ENCODE peak calls at places on chromosomes 6 and 20, in five cellular contexts. One of them, this sample, is unnamed.

GRCh38 chr6:20403080-20403765 is 1.5 kb downstream of the E2F3 start:
- DNase-seq in NT2/D1: no peak
- DNase-seq in ovary: peak; percentile 77
- DNase-seq in adrenal gland: peak; percentile 88
- DNase-seq in heart left ventricle: peak; percentile 96
- DNase-seq in this sample: peak; percentile 88

GRCh38 chr6:11700118-11700718 is 78.4 kb downstream of the ADTRP start:
- DNase-seq in NT2/D1: no peak
- DNase-seq in ovary: no peak
- DNase-seq in adrenal gland: no peak
- DNase-seq in heart left ventricle: no peak
- DNase-seq in this sample: no peak

GRCh38 chr6:3798211-3798909 is 46.8 kb upstream of the PXDC1 start:
- DNase-seq in NT2/D1: no peak
- DNase-seq in ovary: no peak
- DNase-seq in adrenal gland: no peak
- DNase-seq in heart left ventricle: no peak
- DNase-seq in this sample: peak; percentile 55

GRCh38 chr6:37985355-37985754 is 165.8 kb downstream of the ZFAND3 start:
- DNase-seq in NT2/D1: no peak
- DNase-seq in ovary: no peak
- DNase-seq in adrenal gland: no peak
- DNase-seq in heart left ventricle: no peak
- DNase-seq in this sample: no peak

GRCh38 chr20:19885981-19886665 is 128.1 kb downstream of the RIN2 start:
- DNase-seq in NT2/D1: no peak
- DNase-seq in ovary: peak; percentile 55
- DNase-seq in adrenal gland: peak; percentile 83
- DNase-seq in heart left ventricle: peak; percentile 77
- DNase-seq in this sample: peak; percentile 35

GRCh38 chr6:6793388-6794250 is 205.1 kb downstream of the LY86 start:
- DNase-seq in NT2/D1: no peak
- DNase-seq in ovary: no peak
- DNase-seq in adrenal gland: no peak
- DNase-seq in heart left ventricle: no peak
- DNase-seq in this sample: no peak

GRCh38 chr20:38402089-38402488 is 33.0 kb downstream of the SNHG17 start:
- DNase-seq in NT2/D1: no peak
- DNase-seq in ovary: no peak
- DNase-seq in adrenal gland: no peak
- DNase-seq in heart left ventricle: no peak
- DNase-seq in this sample: no peak

GRCh38 chr6:158047120-158047518 is 65.5 kb downstream of the SYNJ2 start:
- DNase-seq in NT2/D1: no peak
- DNase-seq in ovary: no peak
- DNase-seq in adrenal gland: peak; percentile 88
- DNase-seq in heart left ventricle: peak; percentile 55
- DNase-seq in this sample: no peak

GRCh38 chr6:20211941-20212391 is 303 bp downstream of the MBOAT1 start:
- DNase-seq in NT2/D1: no peak
- DNase-seq in ovary: no peak
- DNase-seq in adrenal gland: no peak
- DNase-seq in heart left ventricle: peak; percentile 75
- DNase-seq in this sample: no peak

GRCh38 chr6:11947569-11947968 is 64.5 kb upstream of the HIVEP1 start:
- DNase-seq in NT2/D1: no peak
- DNase-seq in ovary: no peak
- DNase-seq in adrenal gland: no peak
- DNase-seq in heart left ventricle: no peak
- DNase-seq in this sample: no peak

GRCh38 chr6:33987531-33988021 is 158.3 kb downstream of the GRM4 start:
- DNase-seq in NT2/D1: no peak
- DNase-seq in ovary: no peak
- DNase-seq in adrenal gland: no peak
- DNase-seq in heart left ventricle: peak; percentile 45
- DNase-seq in this sample: no peak

GRCh38 chr20:32455171-32455900 is 97.2 kb downstream of the ASXL1 start:
- DNase-seq in NT2/D1: no peak
- DNase-seq in ovary: no peak
- DNase-seq in adrenal gland: no peak
- DNase-seq in heart left ventricle: peak; percentile 43
- DNase-seq in this sample: no peak

GRCh38 chr6:45987866-45988265 is 27.8 kb downstream of the CLIC5 start:
- DNase-seq in NT2/D1: no peak
- DNase-seq in ovary: no peak
- DNase-seq in adrenal gland: no peak
- DNase-seq in heart left ventricle: no peak
- DNase-seq in this sample: no peak

GRCh38 chr6:118580585-118581419 is 32.7 kb downstream of the PLN start:
- DNase-seq in NT2/D1: peak; percentile 40
- DNase-seq in ovary: no peak
- DNase-seq in adrenal gland: peak; percentile 66
- DNase-seq in heart left ventricle: peak; percentile 51
- DNase-seq in this sample: peak; percentile 39

GRCh38 chr6:15987569-15987968 is 141.3 kb upstream of the MYLIP start:
- DNase-seq in NT2/D1: peak; percentile 30
- DNase-seq in ovary: no peak
- DNase-seq in adrenal gland: no peak
- DNase-seq in heart left ventricle: no peak
- DNase-seq in this sample: no peak

GRCh38 chr20:730005-730404 is 38.3 kb downstream of the SLC52A3 start:
- DNase-seq in NT2/D1: no peak
- DNase-seq in ovary: no peak
- DNase-seq in adrenal gland: no peak
- DNase-seq in heart left ventricle: no peak
- DNase-seq in this sample: no peak

GRCh38 chr6:21947751-21948386 is 349.0 kb downstream of the PRL start:
- DNase-seq in NT2/D1: no peak
- DNase-seq in ovary: no peak
- DNase-seq in adrenal gland: no peak
- DNase-seq in heart left ventricle: no peak
- DNase-seq in this sample: no peak

GRCh38 chr6:125749864-125750691 is 646 bp downstream of the HEY2 start:
- DNase-seq in NT2/D1: no peak
- DNase-seq in ovary: no peak
- DNase-seq in adrenal gland: no peak
- DNase-seq in heart left ventricle: no peak
- DNase-seq in this sample: no peak

GRCh38 chr6:159973951-159974350 is 5.1 kb downstream of the IGF2R start:
- DNase-seq in NT2/D1: no peak
- DNase-seq in ovary: no peak
- DNase-seq in adrenal gland: no peak
- DNase-seq in heart left ventricle: no peak
- DNase-seq in this sample: no peak

GRCh38 chr6:12171735-12172134 is 118.4 kb upstream of the EDN1 start:
- DNase-seq in NT2/D1: no peak
- DNase-seq in ovary: no peak
- DNase-seq in adrenal gland: no peak
- DNase-seq in heart left ventricle: no peak
- DNase-seq in this sample: no peak

GRCh38 chr6:33167374-33168148 is 24.7 kb downstream of the COL11A2 start:
- DNase-seq in NT2/D1: no peak
- DNase-seq in ovary: no peak
- DNase-seq in adrenal gland: no peak
- DNase-seq in heart left ventricle: no peak
- DNase-seq in this sample: no peak

GRCh38 chr6:154012852-154013251 is 26.2 kb upstream of the OPRM1 start:
- DNase-seq in NT2/D1: no peak
- DNase-seq in ovary: no peak
- DNase-seq in adrenal gland: no peak
- DNase-seq in heart left ventricle: no peak
- DNase-seq in this sample: no peak

GRCh38 chr6:35489995-35490791 is 6.7 kb downstream of the TEAD3 start:
- DNase-seq in NT2/D1: peak; percentile 58
- DNase-seq in ovary: peak; percentile 90
- DNase-seq in adrenal gland: no peak
- DNase-seq in heart left ventricle: peak; percentile 89
- DNase-seq in this sample: no peak

GRCh38 chr20:63747622-63748355 is 8.2 kb downstream of the SLC2A4RG start:
- DNase-seq in NT2/D1: no peak
- DNase-seq in ovary: no peak
- DNase-seq in adrenal gland: peak; percentile 47
- DNase-seq in heart left ventricle: no peak
- DNase-seq in this sample: no peak

GRCh38 chr20:46562373-46563169 is 12.1 kb upstream of the OCSTAMP start:
- DNase-seq in NT2/D1: no peak
- DNase-seq in ovary: peak; percentile 75
- DNase-seq in adrenal gland: peak; percentile 73
- DNase-seq in heart left ventricle: no peak
- DNase-seq in this sample: peak; percentile 71
- H3K4me3 ChIP-seq in NT2/D1: peak overlapping the region; percentile 6
- H3K4me3 ChIP-seq in ovary: no peak overlapping the region
- H3K4me3 ChIP-seq in adrenal gland: no peak overlapping the region
- H3K4me3 ChIP-seq in heart left ventricle: no peak overlapping the region
- H3K4me3 ChIP-seq in this sample: no peak overlapping the region

DNA sequence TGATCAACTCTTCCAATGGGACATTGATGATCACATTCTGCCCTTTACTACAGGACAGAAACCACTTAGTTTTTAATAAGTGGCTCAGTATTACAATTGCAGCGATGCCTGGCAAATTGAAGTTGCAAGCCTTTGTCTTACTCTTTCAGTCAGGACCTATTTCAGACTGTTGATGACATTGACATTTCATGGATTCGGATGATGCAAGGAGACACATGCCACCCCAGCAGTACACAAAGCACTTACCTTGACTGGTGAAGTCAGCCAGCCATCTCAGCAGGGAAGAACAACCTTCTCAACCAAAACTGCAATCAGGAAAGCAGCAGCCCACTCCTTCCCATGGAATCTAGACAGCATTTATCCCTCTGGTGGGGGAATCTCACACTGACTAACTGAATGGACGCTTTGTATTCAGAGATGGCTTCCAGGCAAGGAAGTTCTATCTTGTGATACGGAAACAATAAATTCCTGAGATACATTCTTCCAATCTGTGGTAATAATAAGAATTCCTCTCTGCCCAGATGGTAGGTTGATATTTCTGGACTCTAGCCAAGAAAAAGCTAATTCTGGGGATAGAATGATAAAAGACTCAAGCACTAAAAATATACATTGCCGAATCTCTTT is 24.8 kb downstream of the NFYA start:
- DNase-seq in NT2/D1: no peak
- DNase-seq in ovary: no peak
- DNase-seq in adrenal gland: no peak
- DNase-seq in heart left ventricle: no peak
- DNase-seq in this sample: no peak
- H3K4me3 ChIP-seq in NT2/D1: no peak overlapping the region
- H3K4me3 ChIP-seq in ovary: no peak overlapping the region
- H3K4me3 ChIP-seq in adrenal gland: no peak overlapping the region
- H3K4me3 ChIP-seq in heart left ventricle: no peak overlapping the region
- H3K4me3 ChIP-seq in this sample: no peak overlapping the region

GRCh38 chr6:128515550-128516513 is 4.6 kb downstream of the PTPRK start:
- DNase-seq in NT2/D1: no peak
- DNase-seq in ovary: no peak
- DNase-seq in adrenal gland: no peak
- DNase-seq in heart left ventricle: no peak
- DNase-seq in this sample: no peak
- H3K4me3 ChIP-seq in NT2/D1: no peak overlapping the region
- H3K4me3 ChIP-seq in ovary: no peak overlapping the region
- H3K4me3 ChIP-seq in adrenal gland: no peak overlapping the region
- H3K4me3 ChIP-seq in heart left ventricle: no peak overlapping the region
- H3K4me3 ChIP-seq in this sample: no peak overlapping the region

GRCh38 chr20:24981282-24981681 is 11.3 kb downstream of the APMAP start:
- DNase-seq in NT2/D1: no peak
- DNase-seq in ovary: no peak
- DNase-seq in adrenal gland: no peak
- DNase-seq in heart left ventricle: no peak
- DNase-seq in this sample: no peak

GRCh38 chr20:24978493-24978892 is 14.1 kb downstream of the APMAP start:
- DNase-seq in NT2/D1: no peak
- DNase-seq in ovary: no peak
- DNase-seq in adrenal gland: no peak
- DNase-seq in heart left ventricle: no peak
- DNase-seq in this sample: no peak

GRCh38 chr20:24981750-24982149 is 10.8 kb downstream of the APMAP start:
- DNase-seq in NT2/D1: no peak
- DNase-seq in ovary: no peak
- DNase-seq in adrenal gland: peak; percentile 44
- DNase-seq in heart left ventricle: peak; percentile 79
- DNase-seq in this sample: no peak

GRCh38 chr20:24979036-24979960 is 13.3 kb downstream of the APMAP start:
- DNase-seq in NT2/D1: no peak
- DNase-seq in ovary: no peak
- DNase-seq in adrenal gland: no peak
- DNase-seq in heart left ventricle: no peak
- DNase-seq in this sample: no peak

GRCh38 chr20:24980321-24981053 is 12.1 kb downstream of the APMAP start:
- DNase-seq in NT2/D1: no peak
- DNase-seq in ovary: no peak
- DNase-seq in adrenal gland: no peak
- DNase-seq in heart left ventricle: no peak
- DNase-seq in this sample: no peak
- H3K4me3 ChIP-seq in NT2/D1: no peak overlapping the region
- H3K4me3 ChIP-seq in ovary: no peak overlapping the region
- H3K4me3 ChIP-seq in adrenal gland: no peak overlapping the region
- H3K4me3 ChIP-seq in heart left ventricle: no peak overlapping the region
- H3K4me3 ChIP-seq in this sample: no peak overlapping the region

DNA sequence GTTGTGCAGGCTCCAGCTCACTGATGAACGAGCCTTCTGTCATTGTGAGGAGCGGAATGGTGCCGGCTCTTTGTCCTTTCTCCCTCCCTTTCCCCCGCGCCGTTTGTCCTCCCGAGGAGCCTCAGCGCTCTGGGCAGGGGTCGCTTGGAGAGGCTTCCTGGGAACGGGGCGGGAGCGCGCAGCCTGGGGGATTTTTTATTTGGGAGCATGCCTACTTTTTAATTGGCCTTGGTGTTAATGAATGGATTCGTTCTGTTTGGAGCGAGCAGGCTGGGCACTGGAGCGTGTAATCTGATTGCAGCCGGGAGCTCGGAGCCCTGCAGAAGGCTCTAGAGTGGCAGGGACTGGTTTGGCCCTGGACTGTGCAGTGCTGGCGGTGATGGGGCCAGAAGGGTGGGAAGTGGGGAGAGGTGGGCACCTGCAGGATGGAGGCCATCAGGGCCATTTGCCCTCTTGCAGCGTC is 118.8 kb downstream of the CDH4 start:
- DNase-seq in NT2/D1: no peak
- DNase-seq in ovary: no peak
- DNase-seq in adrenal gland: no peak
- DNase-seq in heart left ventricle: no peak
- DNase-seq in this sample: no peak
- H3K4me3 ChIP-seq in NT2/D1: no peak overlapping the region
- H3K4me3 ChIP-seq in ovary: no peak overlapping the region
- H3K4me3 ChIP-seq in adrenal gland: no peak overlapping the region
- H3K4me3 ChIP-seq in heart left ventricle: no peak overlapping the region
- H3K4me3 ChIP-seq in this sample: no peak overlapping the region

GRCh38 chr20:15375836-15376235 is 1038.4 kb upstream of the FLRT3 start:
- DNase-seq in NT2/D1: no peak
- DNase-seq in ovary: no peak
- DNase-seq in adrenal gland: no peak
- DNase-seq in heart left ventricle: no peak
- DNase-seq in this sample: no peak

GRCh38 chr20:15380770-15381169 is 1043.4 kb upstream of the FLRT3 start:
- DNase-seq in NT2/D1: no peak
- DNase-seq in ovary: no peak
- DNase-seq in adrenal gland: no peak
- DNase-seq in heart left ventricle: no peak
- DNase-seq in this sample: no peak

GRCh38 chr20:15378151-15378550 is 1040.7 kb upstream of the FLRT3 start:
- DNase-seq in NT2/D1: no peak
- DNase-seq in ovary: no peak
- DNase-seq in adrenal gland: no peak
- DNase-seq in heart left ventricle: no peak
- DNase-seq in this sample: no peak

GRCh38 chr20:15379897-15380296 is 1042.5 kb upstream of the FLRT3 start:
- DNase-seq in NT2/D1: no peak
- DNase-seq in ovary: no peak
- DNase-seq in adrenal gland: no peak
- DNase-seq in heart left ventricle: no peak
- DNase-seq in this sample: no peak
- H3K4me3 ChIP-seq in NT2/D1: no peak overlapping the region
- H3K4me3 ChIP-seq in ovary: no peak overlapping the region
- H3K4me3 ChIP-seq in adrenal gland: no peak overlapping the region
- H3K4me3 ChIP-seq in heart left ventricle: no peak overlapping the region
- H3K4me3 ChIP-seq in this sample: no peak overlapping the region

This sample was measured in lung.